ENCODE peak calls at places on chromosome 9, in nine cellular contexts. D is mammary epithelial cell; B is lower lobe of right lung; X is neuronal stem cell; F is GM23248; W is heart left ventricle; M is CD8-positive, alpha-beta memory T cell; K is CD4-positive, alpha-beta memory T cell; I is HepG2. C is an unnamed sample.

GRCh38 chr9:36559036-36559695 is 13.5 kb upstream of the MELK start:
- DNase-seq in D (no peak), B (no peak), X (no peak), F (peak; percentile 75), W (no peak), M (no peak), K (no peak), I (no peak), C (no peak)

GRCh38 chr9:129011761-129012281 is 16.3 kb downstream of the SH3GLB2 start:
- DNase-seq in D (no peak), B (no peak), X (no peak), F (no peak), W (no peak), M (no peak), K (no peak), I (no peak), C (no peak)

GRCh38 chr9:86591472-86591871 is 237.3 kb upstream of the TUT7 start:
- DNase-seq in D (no peak), B (no peak), X (no peak), F (no peak), W (no peak), M (no peak), K (no peak), I (no peak), C (no peak)

GRCh38 chr9:128912270-128912853 is 8.4 kb upstream of the PHYHD1 start:
- DNase-seq in D (peak; percentile 95), B (peak; percentile 69), X (no peak), F (peak; percentile 90), W (no peak), M (no peak), K (no peak), I (peak; percentile 91), C (no peak)

GRCh38 chr9:130947618-130948140 is 8.6 kb upstream of the FIBCD1 start:
- DNase-seq in D (no peak), B (no peak), X (no peak), F (no peak), W (no peak), M (no peak), K (no peak), I (no peak), C (no peak)

GRCh38 chr9:102047549-102047948 is 309.1 kb upstream of the GRIN3A start:
- DNase-seq in D (no peak), B (no peak), X (no peak), F (no peak), W (no peak), M (no peak), K (no peak), I (no peak), C (no peak)

GRCh38 chr9:105132576-105132975 is 111.9 kb upstream of the SLC44A1 start:
- DNase-seq in D (no peak), B (no peak), X (no peak), F (peak; percentile 84), W (no peak), M (no peak), K (no peak), I (peak; percentile 43), C (no peak)

GRCh38 chr9:120830865-120831264 is 11.9 kb downstream of the PSMD5 start:
- DNase-seq in D (no peak), B (no peak), X (no peak), F (no peak), W (no peak), M (no peak), K (no peak), I (no peak), C (no peak)

GRCh38 chr9:97788763-97789663 is 64.0 kb upstream of the FOXE1 start:
- DNase-seq in D (peak; percentile 67), B (no peak), X (no peak), F (peak; percentile 70), W (no peak), M (no peak), K (no peak), I (peak; percentile 84), C (no peak)

GRCh38 chr9:112104901-112105300 is 70.2 kb downstream of the SUSD1 start:
- DNase-seq in D (no peak), B (no peak), X (no peak), F (no peak), W (no peak), M (no peak), K (no peak), I (no peak), C (no peak)

GRCh38 chr9:110179734-110180133 is 28.2 kb downstream of the C9orf152 start:
- DNase-seq in D (peak; percentile 67), B (no peak), X (no peak), F (peak; percentile 72), W (no peak), M (no peak), K (no peak), I (no peak), C (no peak)

DNA sequence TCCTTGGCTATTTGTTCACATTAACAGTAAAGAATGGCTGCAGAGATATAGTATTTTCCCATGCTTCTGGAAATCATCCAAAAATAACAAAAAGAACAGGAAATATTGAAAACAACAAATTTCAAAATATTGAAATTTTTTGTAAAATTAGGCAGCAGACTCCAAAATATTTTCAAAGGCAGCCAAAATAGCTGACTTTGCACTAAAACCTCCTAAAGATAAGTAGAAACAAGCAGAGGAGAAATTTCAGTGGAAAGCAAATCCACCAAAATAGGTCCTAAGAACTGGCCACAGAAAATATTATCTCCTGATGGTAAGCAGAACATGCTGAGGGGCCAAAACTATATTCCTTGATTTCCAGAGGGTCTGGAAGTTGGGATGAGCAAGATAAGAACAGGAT is 456.3 kb upstream of the DMAC1 start:
- DNase-seq in D (no peak), B (no peak), X (no peak), F (no peak), W (no peak), M (no peak), K (no peak), I (no peak), C (no peak)
- H3K27me3 ChIP-seq in D (no peaks in the 10 kb centered on the region), B (no peaks in the 10 kb centered on the region), X (no peaks in the 10 kb centered on the region), F (no peaks in the 10 kb centered on the region), W (no peaks in the 10 kb centered on the region), M (no peaks in the 10 kb centered on the region), K (no peaks in the 10 kb centered on the region), I (no peaks in the 10 kb centered on the region), C (no peaks in the 10 kb centered on the region)

GRCh38 chr9:33159058-33159759 is 7.9 kb downstream of the B4GALT1 start:
- DNase-seq in D (peak; percentile 62), B (peak; percentile 79), X (no peak), F (peak; percentile 56), W (peak; percentile 91), M (no peak), K (peak; percentile 73), I (no peak), C (peak; percentile 76)
- H3K4me3 ChIP-seq in D (no peak overlapping the region), B (peak overlapping the region; percentile 21), X (peak overlapping the region; percentile 11), F (peak overlapping the region; percentile 98), W (peak overlapping the region; percentile 17), M (peak overlapping the region; percentile 16), K (peak overlapping the region; percentile 30), I (no peak overlapping the region), C (no peak overlapping the region)

GRCh38 chr9:134370638-134371037 is 44.4 kb downstream of the RXRA start:
- DNase-seq in D (no peak), B (no peak), X (no peak), F (no peak), W (no peak), M (no peak), K (no peak), I (no peak), C (no peak)

GRCh38 chr9:134372621-134373267 is 46.5 kb downstream of the RXRA start:
- DNase-seq in D (no peak), B (peak; percentile 94), X (no peak), F (peak; percentile 49), W (peak; percentile 83), M (no peak), K (no peak), I (no peak), C (peak; percentile 53)

GRCh38 chr9:134373269-134373668 is 47.0 kb downstream of the RXRA start:
- DNase-seq in D (no peak), B (no peak), X (no peak), F (no peak), W (no peak), M (no peak), K (no peak), I (no peak), C (no peak)

GRCh38 chr9:134370213-134370492 is 43.9 kb downstream of the RXRA start:
- DNase-seq in D (no peak), B (no peak), X (no peak), F (no peak), W (no peak), M (no peak), K (no peak), I (no peak), C (no peak)

DNA sequence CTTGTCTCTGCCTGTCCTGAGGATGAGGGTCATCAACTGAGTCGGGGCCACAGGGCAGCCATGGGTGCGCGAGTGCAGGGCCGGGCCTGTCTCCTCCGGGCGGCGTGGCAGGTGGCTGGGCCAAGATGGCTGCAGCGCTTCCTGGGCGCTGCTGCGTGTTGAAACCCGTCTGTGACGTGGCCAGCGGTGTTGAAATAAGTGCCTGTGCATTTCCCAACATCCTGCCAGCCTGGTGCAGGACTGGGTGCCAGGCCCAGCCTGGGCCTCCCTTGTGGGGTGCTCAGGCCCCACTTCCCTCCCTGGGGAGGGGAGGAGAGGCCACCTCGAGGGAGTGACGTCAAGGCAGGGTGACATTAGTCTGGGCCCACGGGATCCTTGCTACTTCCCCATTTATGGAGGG is 45.5 kb downstream of the RXRA start:
- DNase-seq in D (peak; percentile 92), B (peak; percentile 93), X (no peak), F (no peak), W (peak; percentile 77), M (no peak), K (no peak), I (no peak), C (peak; percentile 72)
- H3K27ac ChIP-seq in D (peak overlapping the region; percentile 78), B (peak overlapping the region; percentile 88), X (no peak overlapping the region), F (no peak overlapping the region), W (peak overlapping the region; percentile 48), M (no peak overlapping the region), K (no peak overlapping the region), I (no peak overlapping the region), C (peak overlapping the region; percentile 29)

GRCh38 chr9:93954436-93955355 is at the start of gene BARX1:
- DNase-seq in D (no peak), B (no peak), X (no peak), F (no peak), W (no peak), M (no peak), K (no peak), I (no peak), C (no peak)
- H3K27me3 ChIP-seq in D (peaks cover 78% of the 10 kb centered on the region), B (peaks cover 96% of the 10 kb centered on the region), X (peaks cover 90% of the 10 kb centered on the region), F (peaks cover 90% of the 10 kb centered on the region), W (peaks cover 77% of the 10 kb centered on the region), M (peaks cover 70% of the 10 kb centered on the region), K (peaks cover 66% of the 10 kb centered on the region), I (peaks cover 89% of the 10 kb centered on the region), C (peaks cover 4% of the 10 kb centered on the region)

C was measured in tibial artery.